ENCODE peak calls at places on chromosome 11, in six cellular contexts. Q, K, B, X, S and L are unnamed samples.

GRCh38 chr11:17502630-17503029 is 26.0 kb upstream of the ABCC8 start:
- DNase-seq in Q (no peak), K (no peak), B (no peak), X (no peak), S (no peak), L (no peak)

GRCh38 chr11:2428322-2428795 is 16.0 kb downstream of the TRPM5 start:
- DNase-seq in Q (peak; percentile 45), K (peak; percentile 85), B (peak; percentile 4), X (peak; percentile 74), S (peak; percentile 89), L (peak; percentile 60)

GRCh38 chr11:67379061-67380058 is 6.0 kb upstream of the CLCF1 start:
- DNase-seq in Q (peak; percentile 47), K (no peak), B (no peak), X (no peak), S (no peak), L (no peak)

GRCh38 chr11:216081-216974 is 8.8 kb downstream of the RIC8A start:
- DNase-seq in Q (no peak), K (no peak), B (no peak), X (no peak), S (no peak), L (no peak)

GRCh38 chr11:66070604-66071325 is 693 bp downstream of the PACS1 start:
- DNase-seq in Q (peak; percentile 27), K (peak; percentile 45), B (no peak), X (peak; percentile 50), S (peak; percentile 37), L (peak; percentile 50)

GRCh38 chr11:121282376-121282775 is 10.2 kb upstream of the SC5D start:
- DNase-seq in Q (no peak), K (no peak), B (no peak), X (no peak), S (no peak), L (no peak)

GRCh38 chr11:64400096-64400495 is 41.1 kb downstream of the RPS6KA4 start:
- DNase-seq in Q (peak; percentile 18), K (no peak), B (no peak), X (no peak), S (no peak), L (no peak)

GRCh38 chr11:26333906-26334305 is 2.0 kb downstream of the ANO3 start:
- DNase-seq in Q (peak; percentile 30), K (no peak), B (peak; percentile 4), X (no peak), S (no peak), L (no peak)

GRCh38 chr11:2303627-2304155 is 1.9 kb downstream of the TSPAN32 start:
- DNase-seq in Q (no peak), K (no peak), B (no peak), X (no peak), S (peak; percentile 10), L (no peak)

GRCh38 chr11:862028-862703 is 19.5 kb downstream of the TSPAN4 start:
- DNase-seq in Q (peak; percentile 41), K (peak; percentile 56), B (no peak), X (peak; percentile 48), S (no peak), L (peak; percentile 84)

GRCh38 chr11:123745764-123746451 is 4.4 kb upstream of the ZNF202 start:
- DNase-seq in Q (no peak), K (peak; percentile 41), B (no peak), X (no peak), S (no peak), L (no peak)

GRCh38 chr11:12079726-12080556 is 30.4 kb upstream of the MICAL2 start:
- DNase-seq in Q (peak; percentile 98), K (no peak), B (peak; percentile 77), X (no peak), S (no peak), L (no peak)

GRCh38 chr11:1304376-1304775 is 5.1 kb downstream of the TOLLIP start:
- DNase-seq in Q (no peak), K (no peak), B (no peak), X (no peak), S (peak; percentile 8), L (no peak)

GRCh38 chr11:68213135-68213515 is at the start of gene KMT5B:
- DNase-seq in Q (peak; percentile 71), K (no peak), B (no peak), X (no peak), S (peak; percentile 54), L (peak; percentile 46)

GRCh38 chr11:44305643-44306468 is 4.1 kb downstream of the ALX4 start:
- DNase-seq in Q (no peak), K (peak; percentile 72), B (no peak), X (no peak), S (no peak), L (no peak)

GRCh38 chr11:36309779-36310178 is 13.7 kb downstream of the PRR5L start:
- DNase-seq in Q (no peak), K (no peak), B (no peak), X (no peak), S (no peak), L (no peak)

GRCh38 chr11:104637652-104638170 is 260.5 kb downstream of the CASP12 start:
- DNase-seq in Q (no peak), K (peak; percentile 9), B (no peak), X (no peak), S (no peak), L (no peak)